ENCODE peak calls at places on chromosomes 11 and 22, in ten cellular contexts. O is Caco-2, G is H7, T is brain microvascular endothelial cell, H is GM23248, N is GM06990, Z is AG04450, C is SJSA1, L is esophagus squamous epithelium, Y is bronchial epithelial cell. B is an unnamed sample. For H3K27me3, the result is how much of the 10 kb centered on the place peaks cover.

GRCh38 chr11:63764201-63764711 is 4.3 kb downstream of the ZFTA start:
- DNase-seq in C (no peak), O (no peak), G (peak), T (no peak), L (no peak), H (no peak), Z (no peak), Y (no peak), N (no peak), B (no peak)

GRCh38 chr22:37284807-37285355 is 2.6 kb downstream of the CYTH4 start:
- DNase-seq in C (no peak), L (no peak), G (peak), T (no peak), H (no peak), Z (no peak), Y (no peak), N (peak), O (no peak), B (peak)

GRCh38 chr22:24284747-24285203 is 14.1 kb downstream of the SPECC1L start:
- DNase-seq in G (no peak), Y (peak), Z (no peak), C (peak), N (no peak), L (no peak), T (peak), O (no peak), H (peak), B (no peak)

GRCh38 chr11:116044520-116044919 is 540.3 kb upstream of the CADM1 start:
- DNase-seq in G (no peak), O (no peak), N (no peak), T (no peak), C (no peak), H (no peak), Z (no peak), Y (no peak), L (no peak), B (no peak)

GRCh38 chr11:87421422-87421821 is 383.7 kb downstream of the TMEM135 start:
- DNase-seq in N (peak), G (peak), C (peak), L (no peak), Z (peak), O (peak), T (peak), Y (peak), H (peak), B (no peak)

GRCh38 chr11:102577182-102577581 is 46.6 kb upstream of the MMP7 start:
- DNase-seq in N (peak), G (no peak), Z (no peak), C (no peak), L (no peak), O (no peak), H (peak), Y (peak), T (no peak), B (no peak)

GRCh38 chr11:35680506-35680905 is 17.9 kb downstream of the TRIM44 start:
- DNase-seq in L (no peak), Y (no peak), H (no peak), C (no peak), G (no peak), T (no peak), N (no peak), O (no peak), Z (no peak), B (no peak)

GRCh38 chr11:83070044-83070877 is 1.4 kb downstream of the RAB30 start:
- DNase-seq in T (peak), Y (peak), N (no peak), H (peak), G (peak), C (peak), O (peak), L (no peak), Z (no peak), B (no peak)

GRCh38 chr11:66868726-66869291 is 11.9 kb downstream of the LRFN4 start:
- DNase-seq in O (peak), Y (peak), T (no peak), L (peak), N (peak), Z (no peak), H (no peak), G (peak), C (no peak), B (peak)

GRCh38 chr22:47612136-47612910 is 849.9 kb downstream of the TBC1D22A start:
- DNase-seq in C (no peak), H (no peak), Y (no peak), Z (no peak), G (no peak), T (no peak), N (no peak), O (no peak), L (no peak), B (no peak)

GRCh38 chr11:10072841-10073240 is 221.2 kb downstream of the SBF2 start:
- DNase-seq in G (no peak), O (no peak), T (peak), C (no peak), N (no peak), H (peak), Y (peak), Z (no peak), L (no peak), B (no peak)

GRCh38 chr11:116445108-116446047 is 327.4 kb downstream of the BUD13 start:
- DNase-seq in H (no peak), N (no peak), C (no peak), G (peak), T (no peak), O (no peak), Y (no peak), L (no peak), Z (no peak), B (no peak)

GRCh38 chr22:36395922-36396321 is 8.2 kb upstream of the MYH9 start:
- DNase-seq in O (no peak), N (no peak), Y (peak), L (no peak), Z (no peak), G (no peak), C (no peak), T (peak), H (peak), B (no peak)

GRCh38 chr22:19522881-19523239 is 1.4 kb downstream of the CLDN5 start:
- DNase-seq in G (no peak), Z (no peak), C (no peak), O (no peak), Y (no peak), N (no peak), T (no peak), L (no peak), H (no peak), B (no peak)

GRCh38 chr22:19525116-19525660 is 978 bp upstream of the CLDN5 start:
- DNase-seq in T (no peak), G (no peak), C (no peak), L (no peak), Z (no peak), N (no peak), Y (no peak), H (no peak), O (peak), B (no peak)

GRCh38 chr22:19523240-19524169 is 705 bp downstream of the CLDN5 start:
- DNase-seq in L (no peak), H (peak), Y (no peak), Z (no peak), G (peak), C (peak), O (no peak), N (peak), T (no peak), B (no peak)

GRCh38 chr22:19525666-19526065 is 1.5 kb upstream of the CLDN5 start:
- DNase-seq in H (no peak), Z (no peak), N (no peak), G (no peak), O (peak), C (no peak), L (no peak), Y (no peak), T (no peak), B (no peak)

DNA sequence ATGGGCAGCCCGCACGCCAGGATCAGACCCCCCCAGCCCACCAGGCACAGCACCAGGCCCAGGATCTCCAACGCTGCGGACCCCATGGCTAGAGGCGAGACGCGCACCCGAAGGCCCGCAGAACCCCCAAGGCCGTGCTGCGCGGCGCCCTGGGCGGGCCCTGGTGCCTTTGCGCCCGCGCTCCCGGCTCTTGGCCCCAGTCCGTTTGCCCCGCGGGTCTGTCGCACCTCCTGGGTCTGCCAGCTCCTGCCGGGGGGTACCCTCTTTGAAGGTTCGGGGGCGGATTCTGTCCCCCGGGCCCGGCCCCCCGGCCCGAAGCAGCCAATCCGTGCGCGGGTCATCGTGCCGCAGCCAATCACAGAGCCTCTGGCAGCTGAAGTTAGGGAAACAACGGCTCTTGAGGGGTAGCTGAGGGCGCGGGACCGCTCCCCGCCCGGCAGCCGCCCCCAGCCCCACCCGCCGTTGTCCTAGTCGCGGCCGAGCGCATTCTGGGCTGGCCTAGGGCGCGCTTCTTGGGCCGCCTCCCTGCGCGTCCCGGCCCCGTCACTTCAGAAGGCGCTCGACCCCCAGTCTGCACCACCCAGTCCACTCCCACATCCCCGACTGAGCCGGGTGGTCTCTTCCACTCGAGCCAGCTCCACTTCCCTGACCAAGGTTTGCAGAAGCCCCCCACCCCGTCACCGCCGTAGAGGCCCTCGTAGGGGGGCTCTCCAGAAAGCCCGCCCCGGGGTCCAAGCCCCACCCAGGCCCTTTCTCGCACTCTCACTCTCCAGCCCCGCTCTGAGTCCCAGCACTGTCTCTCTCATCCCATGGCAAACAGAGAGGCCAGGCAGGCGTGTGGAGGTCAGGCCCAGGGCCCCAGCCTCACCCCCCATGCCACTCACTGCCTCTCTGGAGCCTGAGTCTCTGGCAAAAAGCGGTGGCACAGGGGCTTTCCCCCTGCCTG is at the start of gene CLDN5:
- DNase-seq in Z (no peak), T (no peak), L (no peak), C (no peak), N (no peak), O (no peak), H (peak), G (peak), Y (no peak), B (no peak)
- H3K27me3 ChIP-seq in Z (under half), T (under half), L (under half), C (under half), N (under half), O (under half), H (under half), G (under half), Y (under half), B (under half)

GRCh38 chr22:29203456-29203855 is 2.2 kb upstream of the EMID1 start:
- DNase-seq in T (no peak), G (peak), Z (no peak), O (no peak), Y (no peak), L (no peak), H (no peak), N (no peak), C (no peak), B (no peak)
- H3K27me3 ChIP-seq in T (under half), G (under half), Z (under half), O (under half), Y (under half), L (under half), H (under half), N (under half), C (under half), B (under half)

GRCh38 chr11:17546240-17546639 is 819 bp upstream of the OTOG start:
- DNase-seq in C (no peak), N (no peak), Z (no peak), T (no peak), H (no peak), G (no peak), L (no peak), Y (no peak), O (no peak), B (no peak)
- H3K27me3 ChIP-seq in C (under half), N (under half), Z (under half), T (under half), H (under half), G (under half), L (under half), Y (under half), O (under half), B (under half)

DNA sequence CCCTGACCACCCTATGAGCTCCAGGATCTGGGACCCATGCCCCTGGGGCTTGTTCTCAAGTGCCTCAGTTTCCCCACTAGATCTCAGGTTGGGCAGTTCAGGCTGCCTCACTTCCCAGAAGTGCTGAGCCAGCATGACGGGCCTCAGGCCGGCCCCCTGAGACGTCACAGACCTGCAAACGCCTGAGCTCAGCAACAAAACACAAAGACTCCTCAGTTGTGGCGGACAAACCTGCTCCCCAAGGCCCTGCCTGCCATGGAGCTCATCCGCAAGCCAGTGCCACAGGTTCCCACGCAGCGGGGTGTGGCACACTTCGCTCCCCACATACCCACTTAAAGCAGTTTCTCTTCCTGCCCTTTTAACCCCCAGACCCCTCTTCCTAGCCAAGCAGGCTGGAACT is 45.2 kb downstream of the NECTIN1 start:
- DNase-seq in L (no peak), O (no peak), Z (no peak), H (no peak), N (no peak), C (no peak), G (no peak), T (no peak), Y (peak), B (no peak)
- H3K27me3 ChIP-seq in L (under half), O (under half), Z (under half), H (under half), N (under half), C (under half), G (under half), T (under half), Y (under half), B (under half)

GRCh38 chr22:19843107-19843856 is 11.4 kb downstream of the GNB1L start:
- DNase-seq in Z (no peak), O (no peak), L (no peak), C (no peak), N (no peak), G (peak), Y (no peak), T (no peak), H (no peak), B (no peak)

GRCh38 chr22:19840955-19841640 is 13.6 kb downstream of the GNB1L start:
- DNase-seq in L (no peak), O (no peak), Z (no peak), C (no peak), Y (no peak), G (no peak), H (no peak), N (no peak), T (no peak), B (no peak)

GRCh38 chr22:19843857-19844422 is 10.7 kb downstream of the GNB1L start:
- DNase-seq in G (peak), C (no peak), Y (no peak), T (no peak), L (no peak), Z (no peak), N (no peak), H (no peak), O (no peak), B (no peak)

GRCh38 chr22:19841641-19842385 is 12.9 kb downstream of the GNB1L start:
- DNase-seq in Y (no peak), C (no peak), T (no peak), H (no peak), O (no peak), G (no peak), N (no peak), Z (no peak), L (no peak), B (no peak)

DNA sequence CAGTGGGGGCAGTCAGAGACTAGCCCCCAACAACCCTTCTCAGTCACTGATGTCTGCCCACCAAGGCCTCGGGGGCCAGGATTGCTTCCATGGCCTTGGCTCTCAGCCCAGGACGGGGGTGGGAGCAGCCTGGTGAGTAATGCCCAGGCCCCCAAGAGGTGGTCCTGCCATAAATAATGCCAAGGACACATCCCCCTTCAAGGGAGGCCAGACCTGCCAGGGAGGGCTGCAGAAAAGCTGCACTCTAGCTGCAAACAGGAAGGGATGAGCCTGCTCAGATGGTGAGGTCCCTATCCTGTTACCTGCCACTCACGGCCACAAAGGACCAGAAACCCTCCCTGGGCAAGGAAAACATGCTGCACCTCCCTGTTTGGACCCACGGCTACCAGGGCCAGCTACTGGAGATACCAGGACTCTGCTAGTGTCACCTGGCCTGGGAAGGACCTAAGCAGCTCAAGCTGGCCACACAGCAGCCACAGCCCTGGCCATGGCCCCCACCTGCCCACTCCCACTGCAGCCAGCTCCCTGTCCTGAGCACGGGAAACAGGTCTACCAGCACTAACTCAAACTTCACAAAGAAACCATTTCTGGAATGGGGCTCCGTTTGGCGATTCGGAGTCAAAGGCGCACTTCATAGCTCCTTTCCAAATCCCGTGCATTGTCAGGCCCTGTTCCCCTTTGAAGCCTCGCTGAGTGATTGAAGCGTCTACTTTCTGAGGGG is 12.1 kb downstream of the GNB1L start:
- DNase-seq in Z (no peak), G (peak), H (no peak), N (no peak), C (no peak), L (no peak), O (no peak), T (no peak), Y (no peak), B (no peak)
- H3K27me3 ChIP-seq in Z (under half), G (under half), H (under half), N (under half), C (under half), L (under half), O (under half), T (under half), Y (under half), B (under half)

GRCh38 chr11:18173225-18173866 is 709 bp downstream of the MRGPRX4 start:
- DNase-seq in O (no peak), N (no peak), L (no peak), T (no peak), H (no peak), G (no peak), C (no peak), Y (no peak), Z (no peak), B (no peak)
- H3K27me3 ChIP-seq in O (under half), N (under half), L (under half), T (under half), H (under half), G (under half), C (under half), Y (under half), Z (under half), B (under half)

DNA sequence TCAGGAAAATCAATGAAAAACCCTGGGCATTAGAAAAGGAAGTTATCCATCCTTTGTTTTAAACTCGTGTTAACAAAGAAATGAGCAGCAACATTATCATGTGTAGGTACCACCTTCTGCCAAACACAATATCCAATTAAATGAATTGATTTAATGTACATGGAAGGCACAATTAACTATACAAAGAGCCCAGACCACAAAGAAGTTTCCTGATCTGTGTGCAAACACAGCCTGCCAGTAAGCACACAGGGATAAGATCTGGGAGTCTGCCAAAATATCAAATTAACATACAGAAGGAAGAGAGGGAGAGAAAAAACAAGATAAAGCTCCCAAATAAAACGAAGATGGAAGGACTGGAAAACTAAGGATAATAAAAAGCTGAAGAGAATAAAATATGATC is 54.1 kb upstream of the SLC25A1 start:
- DNase-seq in L (no peak), H (no peak), O (no peak), Y (no peak), N (no peak), G (no peak), C (no peak), Z (no peak), T (no peak), B (no peak)
- H3K27me3 ChIP-seq in L (under half), H (under half), O (under half), Y (under half), N (under half), G (under half), C (under half), Z (under half), T (under half), B (under half)

DNA sequence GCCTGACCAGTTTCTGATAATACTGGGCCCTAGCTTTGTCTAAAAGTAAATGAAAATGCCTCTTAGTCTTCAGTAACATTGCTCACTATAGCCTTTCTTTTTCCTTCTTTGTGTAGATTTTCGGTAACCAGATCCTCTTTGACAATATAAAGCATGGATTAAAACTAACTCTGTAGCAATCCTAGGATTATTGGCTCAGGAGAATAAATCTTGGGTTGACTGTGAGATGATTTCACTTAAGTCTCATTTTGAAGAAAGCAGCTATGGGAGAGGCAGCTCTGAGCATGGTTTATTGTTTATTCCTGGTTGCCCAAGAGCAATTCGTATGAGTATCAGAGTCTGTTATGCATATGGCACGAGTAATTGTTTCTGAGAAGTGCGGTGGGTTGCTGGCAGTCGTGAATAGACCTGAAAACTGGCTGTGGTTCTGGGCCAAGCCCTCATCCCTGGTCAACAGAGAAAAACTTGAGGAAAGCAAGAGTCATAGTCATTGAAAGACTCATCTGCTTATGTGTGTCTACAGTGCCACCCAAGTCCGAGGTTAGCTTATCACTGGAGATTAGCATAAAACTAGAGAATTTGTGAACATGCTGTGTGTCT is 26.7 kb downstream of the DIXDC1 start:
- DNase-seq in Y (no peak), T (no peak), L (no peak), Z (no peak), O (no peak), H (peak), G (no peak), N (no peak), C (no peak), B (no peak)
- H3K27me3 ChIP-seq in Y (under half), T (under half), L (under half), Z (under half), O (under half), H (under half), G (under half), N (under half), C (under half), B (under half)

GRCh38 chr11:69773626-69774353 is 1.4 kb downstream of the FGF4 start:
- DNase-seq in G (peak), H (no peak), T (no peak), O (no peak), N (no peak), C (no peak), L (no peak), Z (no peak), Y (no peak), B (no peak)

GRCh38 chr11:69770525-69770924 is 4.6 kb downstream of the FGF4 start:
- DNase-seq in O (no peak), Z (no peak), N (no peak), T (no peak), H (no peak), L (no peak), Y (no peak), C (no peak), G (peak), B (no peak)

GRCh38 chr11:69771466-69771865 is 3.7 kb downstream of the FGF4 start:
- DNase-seq in Z (no peak), G (peak), L (no peak), H (no peak), O (no peak), Y (no peak), N (no peak), T (no peak), C (no peak), B (no peak)

GRCh38 chr11:69774354-69775162 is 583 bp downstream of the FGF4 start:
- DNase-seq in O (no peak), C (no peak), N (no peak), L (no peak), H (no peak), Z (no peak), T (no peak), Y (no peak), G (peak), B (no peak)

GRCh38 chr11:69772646-69773045 is 2.5 kb downstream of the FGF4 start:
- DNase-seq in C (no peak), O (no peak), L (no peak), G (peak), T (no peak), H (no peak), Y (no peak), N (no peak), Z (no peak), B (no peak)
- H3K27me3 ChIP-seq in C (half or more), O (under half), L (under half), G (under half), T (half or more), H (half or more), Y (under half), N (under half), Z (half or more), B (under half)